ENCODE peak calls at places on chromosome 9, in ten cellular contexts. W, B, L, D, H, M, C, X, R and I are unnamed samples.

GRCh38 chr9:122192914-122193525 is 33.3 kb downstream of the MORN5 start:
- DNase-seq in W (no peak), B (no peak), L (no peak), D (no peak), H (no peak), M (no peak), C (no peak), X (no peak), R (no peak), I (no peak)

GRCh38 chr9:124449381-124450151 is 685 bp upstream of the ADGRD2 start:
- DNase-seq in W (no peak), B (no peak), L (no peak), D (no peak), H (no peak), M (no peak), C (no peak), X (no peak), R (no peak), I (no peak)

GRCh38 chr9:113898151-113898550 is 22.0 kb downstream of the ZNF618 start:
- DNase-seq in W (no peak), B (no peak), L (no peak), D (no peak), H (no peak), M (no peak), C (no peak), X (no peak), R (no peak), I (no peak)

GRCh38 chr9:99085949-99086948 is 18.7 kb upstream of the TGFBR1 start:
- DNase-seq in W (no peak), B (no peak), L (no peak), D (no peak), H (no peak), M (no peak), C (no peak), X (peak; percentile 53), R (no peak), I (no peak)

GRCh38 chr9:37262410-37262809 is 142.0 kb downstream of the ZCCHC7 start:
- DNase-seq in W (no peak), B (no peak), L (peak; percentile 8), D (peak; percentile 11), H (no peak), M (no peak), C (no peak), X (no peak), R (no peak), I (no peak)

GRCh38 chr9:129058965-129059795 is 21.7 kb upstream of the DOLPP1 start:
- DNase-seq in W (no peak), B (no peak), L (no peak), D (no peak), H (no peak), M (no peak), C (no peak), X (no peak), R (no peak), I (no peak)

GRCh38 chr9:129962376-129962765 is 80.6 kb downstream of the FNBP1 start:
- DNase-seq in W (no peak), B (no peak), L (no peak), D (no peak), H (no peak), M (no peak), C (no peak), X (no peak), R (no peak), I (no peak)

GRCh38 chr9:129283290-129283691 is 105.2 kb upstream of the IER5L start:
- DNase-seq in W (no peak), B (no peak), L (no peak), D (no peak), H (no peak), M (no peak), C (no peak), X (peak; percentile 31), R (no peak), I (no peak)

GRCh38 chr9:131727184-131727785 is 12.6 kb downstream of the RAPGEF1 start:
- DNase-seq in W (no peak), B (no peak), L (no peak), D (no peak), H (no peak), M (no peak), C (no peak), X (peak; percentile 54), R (no peak), I (no peak)

GRCh38 chr9:72996684-72997314 is 43.9 kb upstream of the ALDH1A1 start:
- DNase-seq in W (no peak), B (no peak), L (no peak), D (no peak), H (no peak), M (no peak), C (no peak), X (no peak), R (no peak), I (no peak)

GRCh38 chr9:38226491-38226951 is 157.5 kb upstream of the SHB start:
- DNase-seq in W (no peak), B (no peak), L (peak; percentile 7), D (no peak), H (no peak), M (no peak), C (no peak), X (no peak), R (no peak), I (no peak)

GRCh38 chr9:80951675-80952074 is 737.7 kb downstream of the TLE1 start:
- DNase-seq in W (no peak), B (no peak), L (no peak), D (no peak), H (no peak), M (no peak), C (no peak), X (no peak), R (no peak), I (no peak)

GRCh38 chr9:127918201-127919107 is 1.6 kb upstream of the ST6GALNAC4 start:
- DNase-seq in W (no peak), B (peak; percentile 51), L (no peak), D (peak; percentile 41), H (no peak), M (no peak), C (no peak), X (no peak), R (peak; percentile 64), I (no peak)

GRCh38 chr9:70389642-70390266 is 24.7 kb downstream of the KLF9 start:
- DNase-seq in W (no peak), B (no peak), L (no peak), D (no peak), H (no peak), M (no peak), C (no peak), X (no peak), R (no peak), I (no peak)